ENCODE peak calls at places on chromosomes 12 and 14, in six cellular contexts. J is keratinocyte, Y is cardiac muscle cell, X is PC-9, U is A673, B is heart right ventricle. Z is an unnamed sample. For H3K4me1, the result is how much of the 10 kb centered on the place peaks cover.

GRCh38 chr12:99154264-99154982 is 493.1 kb upstream of the GARIN6 start:
- DNase-seq in J (no peak), Y (peak), X (no peak), U (peak), B (no peak), Z (peak)

GRCh38 chr14:44353805-44354204 is 153.3 kb downstream of the FSCB start:
- DNase-seq in J (no peak), Y (no peak), X (no peak), U (no peak), B (no peak), Z (no peak)

GRCh38 chr14:24430682-24431568 is 1.2 kb downstream of the KHNYN start:
- DNase-seq in J (no peak), Y (peak), X (peak), U (peak), B (peak), Z (peak)

GRCh38 chr12:18576104-18576622 is 161.6 kb downstream of the PLCZ1 start:
- DNase-seq in J (no peak), Y (no peak), X (no peak), U (no peak), B (no peak), Z (no peak)

GRCh38 chr14:50085570-50086315 is 30.6 kb downstream of the VCPKMT start:
- DNase-seq in J (no peak), Y (peak), X (no peak), U (peak), B (no peak), Z (no peak)

GRCh38 chr14:95040723-95041476 is 116.4 kb downstream of the DICER1 start:
- DNase-seq in J (no peak), Y (no peak), X (no peak), U (no peak), B (no peak), Z (no peak)

GRCh38 chr12:4027412-4027811 is 154.2 kb upstream of the PARP11 start:
- DNase-seq in J (no peak), Y (no peak), X (no peak), U (no peak), B (no peak), Z (no peak)

GRCh38 chr12:79535751-79536150 is 155.0 kb downstream of the PAWR start:
- DNase-seq in J (no peak), Y (no peak), X (no peak), U (no peak), B (no peak), Z (no peak)

GRCh38 chr12:115697341-115697740 is 580.2 kb downstream of the MED13L start:
- DNase-seq in J (no peak), Y (no peak), X (no peak), U (no peak), B (no peak), Z (no peak)

GRCh38 chr12:39441189-39441962 is 1.5 kb downstream of the KIF21A start:
- DNase-seq in J (no peak), Y (no peak), X (no peak), U (no peak), B (no peak), Z (no peak)

GRCh38 chr14:98210045-98210678 is 1061.8 kb downstream of the BCL11B start:
- DNase-seq in J (no peak), Y (no peak), X (no peak), U (peak), B (no peak), Z (no peak)

GRCh38 chr12:111129149-111129548 is 208.8 kb upstream of the MYL2 start:
- DNase-seq in J (no peak), Y (no peak), X (no peak), U (no peak), B (no peak), Z (no peak)

GRCh38 chr14:21069388-21070082 is 569 bp upstream of the ARHGEF40 start:
- DNase-seq in J (no peak), Y (peak), X (no peak), U (peak), B (peak), Z (peak)

GRCh38 chr12:113103756-113104450 is 31.7 kb downstream of the RASAL1 start:
- DNase-seq in J (no peak), Y (no peak), X (no peak), U (no peak), B (no peak), Z (no peak)

GRCh38 chr12:19065871-19066270 is 63.7 kb upstream of the PLEKHA5 start:
- DNase-seq in J (no peak), Y (no peak), X (no peak), U (no peak), B (no peak), Z (no peak)

GRCh38 chr12:70005864-70006618 is 181.0 kb downstream of the MYRFL start:
- DNase-seq in J (no peak), Y (no peak), X (no peak), U (no peak), B (no peak), Z (no peak)

GRCh38 chr12:28937196-28937595 is 211.9 kb upstream of the FAR2 start:
- DNase-seq in J (peak), Y (peak), X (peak), U (no peak), B (no peak), Z (no peak)

GRCh38 chr14:56195727-56196126 is 77.5 kb downstream of the PELI2 start:
- DNase-seq in J (no peak), Y (peak), X (no peak), U (no peak), B (no peak), Z (peak)

DNA sequence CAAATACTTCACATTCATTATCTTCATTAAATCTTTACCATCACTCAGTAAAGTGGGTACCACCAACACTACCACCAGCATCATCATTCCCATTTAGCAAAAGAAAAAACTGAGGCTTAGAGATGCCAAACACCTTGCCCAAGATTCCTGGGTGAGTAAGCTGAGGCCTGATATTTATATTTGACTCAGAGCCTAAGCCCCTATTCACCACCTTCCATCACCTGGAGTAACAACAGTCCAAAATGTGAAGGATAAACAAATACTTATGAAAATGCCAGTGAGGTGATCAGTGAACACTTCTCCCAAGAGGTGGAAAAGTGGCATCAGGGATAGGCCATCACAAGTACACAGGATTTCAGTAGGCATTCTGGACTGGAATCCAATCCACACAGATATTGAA is 3.7 kb downstream of the SLC38A1 start:
- DNase-seq in J (no peak), Y (no peak), X (no peak), U (no peak), B (no peak), Z (no peak)
- H3K4me3 ChIP-seq in J (no peak), Y (no peak), X (peak), U (no peak), B (no peak), Z (no peak)

GRCh38 chr12:65014504-65015271 is 106.4 kb downstream of the WIF1 start:
- DNase-seq in J (no peak), Y (no peak), X (no peak), U (no peak), B (no peak), Z (no peak)

GRCh38 chr12:65019696-65020095 is 101.4 kb downstream of the WIF1 start:
- DNase-seq in J (no peak), Y (no peak), X (no peak), U (no peak), B (no peak), Z (no peak)

GRCh38 chr12:65022441-65022840 is 98.7 kb downstream of the WIF1 start:
- DNase-seq in J (no peak), Y (no peak), X (no peak), U (no peak), B (no peak), Z (no peak)

GRCh38 chr12:65015850-65016249 is 105.3 kb downstream of the WIF1 start:
- DNase-seq in J (no peak), Y (no peak), X (no peak), U (no peak), B (no peak), Z (no peak)

DNA sequence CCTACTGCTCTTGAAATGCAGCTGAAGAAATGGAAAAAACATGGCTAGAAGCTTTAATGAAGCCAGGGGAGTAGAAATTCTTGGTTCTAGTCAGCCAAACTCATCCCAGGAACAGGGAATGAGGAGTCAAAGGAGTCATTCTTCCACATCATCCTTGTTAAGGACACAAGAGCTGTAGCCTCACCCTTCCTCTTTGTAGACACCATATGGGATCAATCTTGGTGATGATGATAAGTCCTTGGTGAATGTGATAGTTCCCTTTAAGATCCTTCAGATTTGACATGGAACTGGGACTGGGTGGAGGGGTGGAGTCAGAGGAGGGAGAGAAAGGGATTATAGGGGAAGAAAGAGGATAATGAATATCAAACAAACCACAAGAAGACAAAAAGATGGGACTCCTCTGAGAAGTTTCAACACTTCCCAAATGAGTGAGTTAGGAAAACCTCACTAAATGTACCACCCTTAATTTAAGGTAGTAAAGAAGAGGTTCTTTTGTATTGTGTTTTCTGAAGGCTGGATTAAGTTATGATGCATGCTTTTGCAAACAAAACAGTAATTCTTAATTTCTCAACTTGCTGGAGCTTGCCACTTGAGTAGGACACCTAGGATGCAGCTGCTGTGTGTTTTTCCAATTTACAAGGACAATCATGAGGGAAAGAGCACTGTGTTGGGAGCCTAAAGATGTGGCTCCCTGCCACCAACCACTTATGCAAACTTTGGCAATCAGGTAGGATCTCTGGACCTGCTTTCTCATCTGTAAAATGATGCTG is 104.0 kb downstream of the WIF1 start:
- DNase-seq in J (no peak), Y (no peak), X (no peak), U (no peak), B (no peak), Z (no peak)
- H3K27ac ChIP-seq in J (no peak), Y (no peak), X (no peak), U (no peak), B (no peak), Z (no peak)

GRCh38 chr14:77524536-77524935 is 25.9 kb upstream of the ISM2 start:
- DNase-seq in J (no peak), Y (no peak), X (no peak), U (no peak), B (no peak), Z (no peak)
- H3K4me1 ChIP-seq in J (under half), Y (under half), X (under half), U (under half), B (under half), Z (under half)

GRCh38 chr12:107684990-107685359 is 624 bp upstream of the PWP1 start:
- DNase-seq in J (no peak), Y (peak), X (no peak), U (peak), B (no peak), Z (no peak)
- H3K4me3 ChIP-seq in J (peak), Y (peak), X (peak), U (peak), B (peak), Z (peak)